ENCODE peak calls at places on chromosomes 1 and 21, in six cellular contexts. J, G, A, I, U and D are unnamed samples.

GRCh38 chr1:43255438-43256210 is 14.2 kb upstream of the TMEM125 start:
- DNase-seq in J (no peak), G (no peak), A (no peak), I (peak; percentile 71), U (no peak), D (no peak)

GRCh38 chr1:20139776-20140612 is 871 bp downstream of the PLA2G2F start:
- DNase-seq in J (no peak), G (no peak), A (no peak), I (no peak), U (no peak), D (no peak)

GRCh38 chr1:203286161-203286984 is 18.9 kb upstream of the BTG2 start:
- DNase-seq in J (no peak), G (no peak), A (no peak), I (no peak), U (no peak), D (no peak)

GRCh38 chr1:2314297-2314802 is 77.0 kb downstream of the MORN1 start:
- DNase-seq in J (peak; percentile 55), G (no peak), A (peak; percentile 84), I (peak; percentile 70), U (no peak), D (no peak)

GRCh38 chr1:67659229-67659628 is 25.8 kb upstream of the GADD45A start:
- DNase-seq in J (no peak), G (no peak), A (no peak), I (no peak), U (no peak), D (no peak)

GRCh38 chr1:234589064-234589765 is 20.8 kb downstream of the IRF2BP2 start:
- DNase-seq in J (peak; percentile 73), G (no peak), A (no peak), I (no peak), U (no peak), D (no peak)

GRCh38 chr1:117664314-117664713 is 58.5 kb downstream of the TENT5C start:
- DNase-seq in J (no peak), G (peak; percentile 93), A (no peak), I (no peak), U (peak; percentile 30), D (peak; percentile 22)

GRCh38 chr1:205270764-205271163 is 43.0 kb downstream of the TMCC2 start:
- DNase-seq in J (peak; percentile 71), G (no peak), A (peak; percentile 53), I (no peak), U (no peak), D (no peak)

GRCh38 chr1:226985839-226986463 is 45.9 kb downstream of the COQ8A start:
- DNase-seq in J (no peak), G (no peak), A (no peak), I (peak; percentile 74), U (no peak), D (no peak)

GRCh38 chr1:172089768-172090510 is 248.6 kb downstream of the DNM3 start:
- DNase-seq in J (peak; percentile 47), G (peak; percentile 30), A (no peak), I (peak; percentile 29), U (peak; percentile 13), D (peak; percentile 34)

GRCh38 chr1:28058168-28058567 is 30.2 kb downstream of the EYA3 start:
- DNase-seq in J (no peak), G (no peak), A (no peak), I (no peak), U (no peak), D (no peak)

GRCh38 chr1:201719812-201720521 is 109.0 kb upstream of the IPO9 start:
- DNase-seq in J (peak; percentile 69), G (no peak), A (no peak), I (peak; percentile 75), U (no peak), D (no peak)

GRCh38 chr1:22678522-22678896 is 25.5 kb downstream of the C1QB start:
- DNase-seq in J (no peak), G (no peak), A (no peak), I (no peak), U (no peak), D (no peak)

GRCh38 chr1:25556791-25557476 is 13.5 kb downstream of the LDLRAP1 start:
- DNase-seq in J (peak; percentile 57), G (no peak), A (peak; percentile 37), I (no peak), U (no peak), D (no peak)

GRCh38 chr1:51331206-51332100 is 1.1 kb upstream of the TTC39A start:
- DNase-seq in J (peak; percentile 55), G (no peak), A (peak; percentile 66), I (peak; percentile 59), U (no peak), D (no peak)

GRCh38 chr1:23624440-23624839 is 65.1 kb upstream of the ID3 start:
- DNase-seq in J (no peak), G (no peak), A (no peak), I (no peak), U (no peak), D (no peak)

GRCh38 chr1:2499260-2499659 is 23.2 kb downstream of the PLCH2 start:
- DNase-seq in J (no peak), G (no peak), A (no peak), I (no peak), U (no peak), D (no peak)

GRCh38 chr21:45570826-45571601 is 28.8 kb upstream of the SLC19A1 start:
- DNase-seq in J (peak; percentile 47), G (no peak), A (peak; percentile 55), I (no peak), U (no peak), D (no peak)

GRCh38 chr1:217524787-217525520 is 105.9 kb downstream of the GPATCH2 start:
- DNase-seq in J (peak; percentile 62), G (no peak), A (peak; percentile 48), I (no peak), U (no peak), D (no peak)

DNA sequence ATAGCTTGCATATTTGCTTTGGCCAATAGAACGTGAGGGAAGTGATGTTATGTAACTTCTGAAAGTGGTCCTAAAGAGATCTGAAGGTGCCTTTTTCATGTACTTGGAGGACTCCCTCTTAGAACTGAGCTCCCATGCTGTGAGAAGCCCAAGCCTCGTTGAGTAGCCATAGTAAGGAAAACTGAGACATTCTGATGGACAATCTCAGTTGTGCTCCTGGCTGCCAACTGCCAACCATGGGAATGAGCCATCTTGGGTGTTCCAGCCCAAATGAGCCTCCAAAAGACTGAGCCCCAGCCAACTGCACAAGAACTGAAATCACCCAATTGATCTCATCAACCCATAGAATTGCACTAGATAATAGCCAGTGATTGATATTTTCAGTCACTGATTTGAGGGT is 106.7 kb downstream of the MRPL39 start:
- DNase-seq in J (no peak), G (no peak), A (no peak), I (no peak), U (no peak), D (no peak)
- H3K9me3 ChIP-seq in J (no peaks in the 10 kb centered on the region), G (no peaks in the 10 kb centered on the region), A (no peaks in the 10 kb centered on the region), I (no peaks in the 10 kb centered on the region), U (no peaks in the 10 kb centered on the region), D (no peaks in the 10 kb centered on the region)

GRCh38 chr21:29975776-29976175 is 36.0 kb upstream of the GRIK1 start:
- DNase-seq in J (no peak), G (no peak), A (no peak), I (no peak), U (no peak), D (no peak)
- H3K9me3 ChIP-seq in J (no peaks in the 10 kb centered on the region), G (no peaks in the 10 kb centered on the region), A (no peaks in the 10 kb centered on the region), I (no peaks in the 10 kb centered on the region), U (no peaks in the 10 kb centered on the region), D (no peaks in the 10 kb centered on the region)

GRCh38 chr1:247268390-247269045 is 12.6 kb downstream of the VN1R5 start:
- DNase-seq in J (peak; percentile 7), G (no peak), A (no peak), I (no peak), U (no peak), D (no peak)
- H3K9me3 ChIP-seq in J (no peaks in the 10 kb centered on the region), G (no peaks in the 10 kb centered on the region), A (peaks cover 8% of the 10 kb centered on the region), I (no peaks in the 10 kb centered on the region), U (no peaks in the 10 kb centered on the region), D (no peaks in the 10 kb centered on the region)

DNA sequence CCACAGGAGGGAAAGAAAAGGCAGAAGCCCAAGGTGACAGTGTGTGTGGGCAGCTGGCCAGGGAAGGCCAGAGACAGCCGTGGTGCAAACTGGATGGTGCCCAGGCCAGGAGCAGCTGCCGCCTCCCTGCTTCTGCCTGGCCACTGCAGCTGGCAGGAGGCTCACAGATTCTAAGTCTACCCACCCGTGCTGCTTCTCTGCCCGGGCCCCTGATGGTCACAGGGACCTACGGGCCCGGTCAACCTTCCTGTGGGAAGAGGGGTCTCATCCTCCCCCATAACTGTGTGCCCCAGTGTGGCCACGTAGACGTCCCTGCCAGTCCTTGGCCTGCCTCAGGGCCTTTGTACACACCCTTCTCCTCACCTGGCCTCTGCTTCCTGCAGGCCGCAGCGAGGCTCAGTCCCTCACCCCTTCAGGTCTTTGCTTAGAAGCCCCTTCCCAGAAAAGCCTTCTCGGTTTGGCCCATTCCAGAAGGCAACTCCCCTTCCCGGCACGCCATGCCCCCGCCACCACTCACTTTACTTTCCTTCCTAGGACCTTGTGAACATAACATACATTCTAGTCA is 192.6 kb upstream of the AJAP1 start:
- DNase-seq in J (no peak), G (no peak), A (no peak), I (no peak), U (no peak), D (no peak)
- H3K9me3 ChIP-seq in J (no peaks in the 10 kb centered on the region), G (no peaks in the 10 kb centered on the region), A (peaks cover 2% of the 10 kb centered on the region), I (no peaks in the 10 kb centered on the region), U (no peaks in the 10 kb centered on the region), D (no peaks in the 10 kb centered on the region)

GRCh38 chr21:23686737-23687136 is 1920.5 kb downstream of the MRPL39 start:
- DNase-seq in J (no peak), G (no peak), A (no peak), I (no peak), U (no peak), D (no peak)
- H3K9me3 ChIP-seq in J (no peaks in the 10 kb centered on the region), G (peaks cover 6% of the 10 kb centered on the region), A (no peaks in the 10 kb centered on the region), I (no peaks in the 10 kb centered on the region), U (no peaks in the 10 kb centered on the region), D (no peaks in the 10 kb centered on the region)

GRCh38 chr1:180728472-180729106 is 96.8 kb downstream of the XPR1 start:
- DNase-seq in J (no peak), G (no peak), A (no peak), I (no peak), U (no peak), D (no peak)
- H3K9me3 ChIP-seq in J (no peaks in the 10 kb centered on the region), G (peaks cover 11% of the 10 kb centered on the region), A (peaks cover 9% of the 10 kb centered on the region), I (no peaks in the 10 kb centered on the region), U (peaks cover 5% of the 10 kb centered on the region), D (peaks cover 10% of the 10 kb centered on the region)